ENCODE peak calls at places on chromosomes 5 and 9, in five cellular contexts. One of them, this sample, is unnamed.

GRCh38 chr9:76868897-76869296 is 37.0 kb downstream of the PRUNE2 start:
- DNase-seq in neural crest cell: no peak
- DNase-seq in fibroblast of the aortic adventitia: no peak
- DNase-seq in brain microvascular endothelial cell: no peak
- DNase-seq in GM13976: no peak
- DNase-seq in this sample: no peak

GRCh38 chr5:173973614-173973969 is 15.4 kb upstream of the C5orf47 start:
- DNase-seq in fibroblast of the aortic adventitia: no peak
- DNase-seq in brain microvascular endothelial cell: no peak
- DNase-seq in GM13976: no peak
- DNase-seq in neural crest cell: no peak
- DNase-seq in this sample: no peak

GRCh38 chr9:16119861-16120641 is 567.2 kb downstream of the CCDC171 start:
- DNase-seq in neural crest cell: no peak
- DNase-seq in brain microvascular endothelial cell: peak
- DNase-seq in fibroblast of the aortic adventitia: peak
- DNase-seq in GM13976: no peak
- DNase-seq in this sample: no peak

GRCh38 chr5:160970605-160971191 is 118.7 kb upstream of the ATP10B start:
- DNase-seq in neural crest cell: no peak
- DNase-seq in brain microvascular endothelial cell: no peak
- DNase-seq in fibroblast of the aortic adventitia: no peak
- DNase-seq in GM13976: no peak
- DNase-seq in this sample: no peak

GRCh38 chr9:114611516-114612271 is 603 bp downstream of the TMEM268 start:
- DNase-seq in GM13976: peak
- DNase-seq in fibroblast of the aortic adventitia: peak
- DNase-seq in brain microvascular endothelial cell: peak
- DNase-seq in neural crest cell: peak
- DNase-seq in this sample: no peak

GRCh38 chr9:22649384-22649783 is 202.8 kb downstream of the DMRTA1 start:
- DNase-seq in GM13976: no peak
- DNase-seq in fibroblast of the aortic adventitia: peak
- DNase-seq in neural crest cell: no peak
- DNase-seq in brain microvascular endothelial cell: no peak
- DNase-seq in this sample: no peak

GRCh38 chr5:142568271-142568995 is 117.5 kb downstream of the FGF1 start:
- DNase-seq in neural crest cell: no peak
- DNase-seq in brain microvascular endothelial cell: peak
- DNase-seq in GM13976: no peak
- DNase-seq in fibroblast of the aortic adventitia: peak
- DNase-seq in this sample: no peak

GRCh38 chr5:103132684-103133083 is 12.6 kb downstream of the PPIP5K2 start:
- DNase-seq in GM13976: no peak
- DNase-seq in fibroblast of the aortic adventitia: no peak
- DNase-seq in brain microvascular endothelial cell: no peak
- DNase-seq in neural crest cell: no peak
- DNase-seq in this sample: no peak

GRCh38 chr9:37965116-37965515 is 61.2 kb upstream of the SLC25A51 start:
- DNase-seq in fibroblast of the aortic adventitia: no peak
- DNase-seq in neural crest cell: no peak
- DNase-seq in brain microvascular endothelial cell: no peak
- DNase-seq in GM13976: no peak
- DNase-seq in this sample: no peak

GRCh38 chr9:78919701-78920100 is 622.8 kb downstream of the PSAT1 start:
- DNase-seq in GM13976: no peak
- DNase-seq in brain microvascular endothelial cell: no peak
- DNase-seq in fibroblast of the aortic adventitia: no peak
- DNase-seq in neural crest cell: no peak
- DNase-seq in this sample: no peak

DNA sequence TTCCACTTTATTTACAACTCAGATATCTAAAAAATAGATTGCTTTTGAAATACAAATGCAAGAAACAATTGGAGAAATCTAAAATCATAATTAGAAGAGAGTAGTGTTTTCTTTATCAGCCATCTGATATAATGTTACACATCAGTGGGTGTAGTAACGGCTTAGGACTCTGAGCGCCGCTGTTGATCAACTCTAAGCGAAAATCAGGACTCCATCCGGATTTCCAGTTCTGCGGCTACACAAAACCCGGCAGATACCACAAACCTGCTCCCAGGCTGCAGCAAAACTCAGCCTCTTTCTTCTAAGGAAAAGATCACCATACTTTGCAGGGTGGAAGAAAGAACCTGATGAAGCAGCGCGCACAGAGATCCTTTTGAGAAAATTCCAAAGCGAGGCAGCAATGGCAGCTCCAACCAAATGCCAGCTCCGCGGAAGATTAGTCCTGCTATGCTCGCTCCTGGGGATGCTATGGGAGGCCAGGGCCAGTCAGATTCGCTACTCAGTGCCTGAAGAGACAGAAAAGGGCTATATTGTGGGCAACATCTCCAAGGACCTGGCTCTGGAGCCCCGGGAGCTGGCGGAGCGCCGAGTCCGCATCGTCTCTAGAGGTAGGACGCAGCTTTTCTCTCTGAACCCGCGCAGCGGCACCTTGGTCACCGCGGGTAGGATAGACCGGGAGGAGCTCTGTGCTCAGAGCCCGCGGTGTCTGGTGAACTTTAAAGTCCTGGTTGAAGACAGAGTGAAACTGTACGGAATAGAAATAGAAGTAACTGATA is at the start of gene PCDHGA9:
- DNase-seq in GM13976: no peak
- DNase-seq in neural crest cell: no peak
- DNase-seq in brain microvascular endothelial cell: peak
- DNase-seq in fibroblast of the aortic adventitia: peak
- DNase-seq in this sample: no peak
- TF ChIP-seq CTCF in GM13976: peak
- TF ChIP-seq CTCF in neural crest cell: no peak
- TF ChIP-seq CTCF in brain microvascular endothelial cell: peak
- TF ChIP-seq CTCF in fibroblast of the aortic adventitia: peak
- TF ChIP-seq CTCF in this sample: peak

DNA sequence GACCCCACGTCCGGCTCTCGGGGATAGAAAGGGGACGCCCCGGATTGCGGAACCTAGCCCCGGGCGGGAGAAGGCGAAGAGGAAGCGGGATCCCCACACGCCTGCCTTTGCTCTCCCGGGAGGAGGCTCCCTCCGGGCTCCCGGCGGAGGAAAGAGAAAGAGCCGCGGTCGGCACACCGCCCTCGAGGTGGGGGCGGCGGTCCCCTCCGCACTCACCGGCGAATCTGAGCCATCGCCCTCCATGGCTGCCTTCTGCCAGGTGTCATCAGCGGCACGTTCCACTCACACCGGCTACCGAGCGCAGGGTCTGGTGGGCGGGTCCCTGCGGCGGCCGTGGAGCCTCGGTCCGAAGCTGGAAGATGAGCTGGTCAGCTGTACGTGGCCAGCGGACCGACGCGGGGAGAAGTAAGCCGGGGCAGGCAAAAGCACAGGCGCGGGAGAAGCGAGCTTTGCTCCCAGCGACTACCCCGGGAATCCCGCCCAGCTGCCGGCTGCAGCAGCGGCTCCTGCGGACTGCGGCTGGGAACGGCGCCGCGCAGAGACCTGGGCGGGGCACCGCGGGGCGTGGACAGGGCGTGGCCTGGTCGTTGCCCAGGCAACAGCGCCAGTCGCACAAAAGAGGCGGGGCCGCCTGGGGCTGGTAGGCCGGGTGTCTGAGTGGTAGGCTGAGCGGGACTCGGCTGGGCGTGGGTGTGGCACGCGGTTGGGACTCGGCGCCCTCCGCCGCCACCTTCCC is at the start of gene TRIM36:
- DNase-seq in fibroblast of the aortic adventitia: peak
- DNase-seq in GM13976: peak
- DNase-seq in neural crest cell: peak
- DNase-seq in brain microvascular endothelial cell: peak
- DNase-seq in this sample: peak
- TF ChIP-seq CTCF in fibroblast of the aortic adventitia: no peak
- TF ChIP-seq CTCF in GM13976: no peak
- TF ChIP-seq CTCF in neural crest cell: no peak
- TF ChIP-seq CTCF in brain microvascular endothelial cell: peak
- TF ChIP-seq CTCF in this sample: no peak

DNA sequence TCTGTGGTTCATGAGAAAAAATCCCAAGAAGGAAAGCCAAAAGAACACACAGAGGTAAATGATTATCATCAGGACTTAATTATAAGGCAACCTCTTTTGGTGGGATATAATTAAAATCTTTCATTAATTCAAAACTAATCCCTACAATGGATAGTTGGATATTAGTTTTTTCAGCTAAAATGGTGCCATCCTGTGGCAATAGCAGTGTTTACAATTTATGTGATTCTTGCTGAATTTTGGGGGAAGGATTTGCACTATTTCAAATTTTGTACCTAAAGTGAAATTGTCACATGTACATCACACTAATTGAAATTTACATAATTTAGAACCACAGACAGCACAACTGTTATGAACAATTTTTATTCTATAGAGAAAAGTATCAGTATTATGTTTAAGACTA is 67.0 kb downstream of the CAST start:
- DNase-seq in neural crest cell: no peak
- DNase-seq in brain microvascular endothelial cell: no peak
- DNase-seq in fibroblast of the aortic adventitia: no peak
- DNase-seq in GM13976: peak
- DNase-seq in this sample: no peak
- TF ChIP-seq CTCF in neural crest cell: peak
- TF ChIP-seq CTCF in brain microvascular endothelial cell: peak
- TF ChIP-seq CTCF in fibroblast of the aortic adventitia: peak
- TF ChIP-seq CTCF in GM13976: no peak
- TF ChIP-seq CTCF in this sample: peak

DNA sequence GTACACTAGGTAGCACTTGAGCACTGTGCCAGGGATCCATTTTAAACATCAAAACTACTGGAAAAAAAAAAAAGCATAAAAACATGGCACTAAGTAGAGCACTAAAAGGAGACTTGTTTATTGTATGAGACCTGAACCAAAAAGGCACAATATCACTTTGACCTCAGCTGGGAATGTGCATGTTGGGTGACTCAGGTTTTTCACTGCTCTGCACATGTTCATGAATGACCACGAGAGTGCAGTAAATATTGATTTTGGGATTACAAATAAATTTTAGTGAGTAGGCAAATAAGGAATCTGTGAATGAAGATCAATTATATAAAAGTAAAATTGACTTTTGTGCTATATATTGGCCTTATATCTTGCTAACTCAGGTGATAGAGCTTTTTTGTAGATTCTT is 11.8 kb downstream of the RMI1 start:
- DNase-seq in fibroblast of the aortic adventitia: no peak
- DNase-seq in GM13976: no peak
- DNase-seq in brain microvascular endothelial cell: no peak
- DNase-seq in neural crest cell: no peak
- DNase-seq in this sample: no peak
- TF ChIP-seq CTCF in fibroblast of the aortic adventitia: no peak
- TF ChIP-seq CTCF in GM13976: no peak
- TF ChIP-seq CTCF in brain microvascular endothelial cell: peak
- TF ChIP-seq CTCF in neural crest cell: no peak
- TF ChIP-seq CTCF in this sample: no peak

GRCh38 chr5:3602713-3603502 is 7.3 kb downstream of the IRX1 start:
- DNase-seq in GM13976: no peak
- DNase-seq in brain microvascular endothelial cell: no peak
- DNase-seq in fibroblast of the aortic adventitia: no peak
- DNase-seq in neural crest cell: no peak
- DNase-seq in this sample: no peak
- TF ChIP-seq CTCF in GM13976: no peak
- TF ChIP-seq CTCF in brain microvascular endothelial cell: peak
- TF ChIP-seq CTCF in fibroblast of the aortic adventitia: no peak
- TF ChIP-seq CTCF in neural crest cell: peak
- TF ChIP-seq CTCF in this sample: no peak

GRCh38 chr9:33429256-33430080 is 17.9 kb downstream of the AQP3 start:
- DNase-seq in brain microvascular endothelial cell: no peak
- DNase-seq in GM13976: no peak
- DNase-seq in fibroblast of the aortic adventitia: peak
- DNase-seq in neural crest cell: no peak
- DNase-seq in this sample: no peak
- TF ChIP-seq CTCF in brain microvascular endothelial cell: no peak
- TF ChIP-seq CTCF in GM13976: no peak
- TF ChIP-seq CTCF in fibroblast of the aortic adventitia: no peak
- TF ChIP-seq CTCF in neural crest cell: no peak
- TF ChIP-seq CTCF in this sample: no peak